ENCODE peak calls at places on chromosomes 13 and 19, in six cellular contexts. M is mucosa of descending colon; G is SK-N-DZ; P is KG1; S is activated CD4-positive, alpha-beta T cell treated with anti-CD3 and anti-CD28 coated beads, Interleukin-2, amount 50 U/mL, for 48 hours; C is amniotic epithelial cell. E is an unnamed sample.

GRCh38 chr13:93248627-93249047 is 22.0 kb downstream of the GPC6 start:
- DNase-seq in S (no peak), C (peak), M (no peak), G (no peak), P (no peak), E (peak)

GRCh38 chr13:76936736-76937135 is 11.6 kb upstream of the ACOD1 start:
- DNase-seq in G (no peak), C (peak), M (no peak), S (no peak), P (no peak), E (no peak)

GRCh38 chr13:21326155-21327030 is 132.7 kb downstream of the ZDHHC20 start:
- DNase-seq in G (no peak), S (no peak), C (peak), P (no peak), M (peak), E (peak)

GRCh38 chr13:39405107-39405506 is 197.9 kb downstream of the LHFPL6 start:
- DNase-seq in C (no peak), G (no peak), S (no peak), M (no peak), P (no peak), E (no peak)

GRCh38 chr13:104510422-104510821 is 1444.2 kb upstream of the SLC10A2 start:
- DNase-seq in S (no peak), M (no peak), P (no peak), C (no peak), G (no peak), E (no peak)

GRCh38 chr13:44815507-44816074 is 173.7 kb downstream of the NUFIP1 start:
- DNase-seq in M (no peak), C (peak), S (peak), P (no peak), G (no peak), E (no peak)

GRCh38 chr13:43304449-43304848 is 281.1 kb downstream of the DNAJC15 start:
- DNase-seq in G (no peak), C (no peak), P (no peak), S (no peak), M (no peak), E (no peak)

GRCh38 chr13:111325941-111326620 is 5.6 kb downstream of the TEX29 start:
- DNase-seq in S (no peak), P (no peak), M (no peak), G (no peak), C (no peak), E (no peak)

GRCh38 chr19:38417544-38418506 is 8.2 kb downstream of the RASGRP4 start:
- DNase-seq in G (no peak), P (no peak), C (no peak), S (peak), M (peak), E (peak)

GRCh38 chr13:112114391-112114790 is 47.4 kb downstream of the SOX1 start:
- DNase-seq in G (no peak), P (no peak), M (no peak), S (no peak), C (no peak), E (no peak)

GRCh38 chr19:35822579-35822978 is 9.9 kb upstream of the PRODH2 start:
- DNase-seq in G (no peak), C (no peak), M (no peak), S (no peak), P (no peak), E (no peak)

E was measured in BE2C.